ENCODE peak calls at places on chromosomes 16 and 17, in seven cellular contexts. R is foreskin fibroblast, C is stomach, F is GM12865, H is fibroblast of lung, S is AG10803, J is upper lobe of right lung. T is an unnamed sample.

GRCh38 chr17:17729620-17730249 is 48.5 kb downstream of the RAI1 start:
- DNase-seq in R (no peak), C (peak; percentile 53), F (peak; percentile 68), H (no peak), S (no peak), J (no peak), T (no peak)

GRCh38 chr16:48173877-48174276 is 18.1 kb upstream of the ABCC12 start:
- DNase-seq in R (no peak), C (no peak), F (no peak), H (no peak), S (no peak), J (no peak), T (no peak)

GRCh38 chr17:8118769-8119574 is 658 bp upstream of the ALOXE3 start:
- DNase-seq in R (peak; percentile 75), C (peak; percentile 93), F (peak; percentile 88), H (peak; percentile 68), S (peak; percentile 78), J (peak; percentile 94), T (peak; percentile 87)

GRCh38 chr16:12551946-12552345 is 251.7 kb downstream of the CPPED1 start:
- DNase-seq in R (no peak), C (no peak), F (no peak), H (peak; percentile 17), S (no peak), J (no peak), T (no peak)

GRCh38 chr17:204427-205175 is 23.2 kb upstream of the DOC2B start:
- DNase-seq in R (no peak), C (no peak), F (no peak), H (no peak), S (no peak), J (no peak), T (no peak)

GRCh38 chr16:55835578-55835977 is 2.7 kb upstream of the CES1 start:
- DNase-seq in R (peak; percentile 7), C (no peak), F (no peak), H (no peak), S (peak; percentile 8), J (no peak), T (peak; percentile 4)

GRCh38 chr17:64051153-64051552 is 30.7 kb upstream of the ICAM2 start:
- DNase-seq in R (no peak), C (no peak), F (no peak), H (no peak), S (no peak), J (no peak), T (no peak)

GRCh38 chr16:54846761-54847160 is 83.9 kb upstream of the IRX5 start:
- DNase-seq in R (no peak), C (no peak), F (no peak), H (peak; percentile 33), S (no peak), J (no peak), T (no peak)

GRCh38 chr17:45231481-45232116 is 9.9 kb downstream of the FMNL1 start:
- DNase-seq in R (no peak), C (peak; percentile 56), F (peak; percentile 46), H (no peak), S (no peak), J (no peak), T (no peak)

GRCh38 chr17:10843806-10844205 is 5.9 kb upstream of the PIRT start:
- DNase-seq in R (no peak), C (peak; percentile 86), F (no peak), H (peak; percentile 0), S (no peak), J (no peak), T (peak; percentile 23)

GRCh38 chr16:54722210-54722676 is 208.4 kb upstream of the IRX5 start:
- DNase-seq in R (no peak), C (no peak), F (no peak), H (no peak), S (no peak), J (no peak), T (no peak)

GRCh38 chr17:64056269-64057005 is 36.0 kb upstream of the ICAM2 start:
- DNase-seq in R (no peak), C (no peak), F (peak; percentile 69), H (no peak), S (no peak), J (no peak), T (no peak)

GRCh38 chr17:57408064-57408811 is 151.9 kb downstream of the MSI2 start:
- DNase-seq in R (no peak), C (no peak), F (no peak), H (peak; percentile 42), S (no peak), J (no peak), T (no peak)

GRCh38 chr16:9823510-9823909 is 358.7 kb downstream of the GRIN2A start:
- DNase-seq in R (no peak), C (no peak), F (no peak), H (peak; percentile 58), S (no peak), J (no peak), T (no peak)

GRCh38 chr17:47717261-47717697 is 15.8 kb upstream of the TBX21 start:
- DNase-seq in R (no peak), C (no peak), F (no peak), H (no peak), S (no peak), J (no peak), T (no peak)

GRCh38 chr17:76405967-76406647 is 21.7 kb downstream of the SPHK1 start:
- DNase-seq in R (no peak), C (peak; percentile 49), F (peak; percentile 47), H (no peak), S (no peak), J (no peak), T (no peak)

GRCh38 chr16:67857547-67858233 is 10.2 kb upstream of the CENPT start:
- DNase-seq in R (peak; percentile 92), C (peak; percentile 65), F (no peak), H (peak; percentile 92), S (peak; percentile 99), J (peak; percentile 84), T (peak; percentile 96)

GRCh38 chr16:66207139-66207863 is 159.2 kb upstream of the CDH5 start:
- DNase-seq in R (no peak), C (no peak), F (no peak), H (no peak), S (peak; percentile 52), J (no peak), T (peak; percentile 57)

GRCh38 chr16:85167589-85168537 is 55.6 kb upstream of the CIBAR2 start:
- DNase-seq in R (no peak), C (no peak), F (no peak), H (no peak), S (no peak), J (no peak), T (no peak)

GRCh38 chr16:85170066-85171003 is 58.1 kb upstream of the CIBAR2 start:
- DNase-seq in R (no peak), C (no peak), F (no peak), H (no peak), S (no peak), J (no peak), T (no peak)

GRCh38 chr16:85171004-85171808 is 58.9 kb upstream of the CIBAR2 start:
- DNase-seq in R (no peak), C (no peak), F (no peak), H (no peak), S (no peak), J (no peak), T (no peak)

GRCh38 chr16:85168732-85169256 is 56.5 kb upstream of the CIBAR2 start:
- DNase-seq in R (peak; percentile 66), C (no peak), F (no peak), H (peak; percentile 63), S (peak; percentile 61), J (no peak), T (peak; percentile 57)

GRCh38 chr16:85169333-85170065 is 57.2 kb upstream of the CIBAR2 start:
- DNase-seq in R (peak; percentile 47), C (no peak), F (no peak), H (peak; percentile 62), S (peak; percentile 46), J (no peak), T (peak; percentile 44)
- H3K4me3 ChIP-seq in R (peak overlapping the region; percentile 47), C (peak overlapping the region; percentile 58), F (no peak overlapping the region), H (peak overlapping the region; percentile 54), S (peak overlapping the region; percentile 87), J (peak overlapping the region; percentile 50), T (no peak overlapping the region)

DNA sequence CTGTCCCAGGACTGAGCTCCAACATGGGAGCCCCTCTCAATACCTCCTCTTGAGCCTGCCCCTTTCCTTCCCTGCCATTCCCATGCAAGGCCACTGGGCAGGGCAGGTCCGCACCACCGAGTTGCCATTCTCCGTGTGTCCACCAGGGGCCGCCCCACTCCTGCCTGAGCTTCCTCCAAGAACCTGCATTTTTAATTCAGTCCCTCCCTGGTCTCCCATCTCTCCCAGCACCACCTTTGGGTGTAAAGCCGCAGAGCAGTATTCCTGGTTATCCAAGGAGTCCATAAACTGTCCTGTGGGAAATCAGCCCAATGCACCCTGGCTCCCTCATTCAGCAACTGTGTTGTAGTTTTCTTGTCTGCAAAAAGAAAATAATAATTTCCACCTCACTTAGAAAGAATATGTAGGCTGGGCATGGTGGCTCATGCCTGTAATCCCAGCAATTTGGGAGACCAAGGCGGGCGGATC is 15.9 kb upstream of the ANKRD40CL start:
- DNase-seq in R (peak; percentile 72), C (peak; percentile 90), F (peak; percentile 89), H (peak; percentile 79), S (peak; percentile 81), J (peak; percentile 91), T (peak; percentile 91)
- TF ChIP-seq CTCF in R (peak; percentile 96), C (peak; percentile 99), F (peak; percentile 99), H (peak; percentile 98), S (peak; percentile 97), J (peak; percentile 95), T (peak; percentile 99)

DNA sequence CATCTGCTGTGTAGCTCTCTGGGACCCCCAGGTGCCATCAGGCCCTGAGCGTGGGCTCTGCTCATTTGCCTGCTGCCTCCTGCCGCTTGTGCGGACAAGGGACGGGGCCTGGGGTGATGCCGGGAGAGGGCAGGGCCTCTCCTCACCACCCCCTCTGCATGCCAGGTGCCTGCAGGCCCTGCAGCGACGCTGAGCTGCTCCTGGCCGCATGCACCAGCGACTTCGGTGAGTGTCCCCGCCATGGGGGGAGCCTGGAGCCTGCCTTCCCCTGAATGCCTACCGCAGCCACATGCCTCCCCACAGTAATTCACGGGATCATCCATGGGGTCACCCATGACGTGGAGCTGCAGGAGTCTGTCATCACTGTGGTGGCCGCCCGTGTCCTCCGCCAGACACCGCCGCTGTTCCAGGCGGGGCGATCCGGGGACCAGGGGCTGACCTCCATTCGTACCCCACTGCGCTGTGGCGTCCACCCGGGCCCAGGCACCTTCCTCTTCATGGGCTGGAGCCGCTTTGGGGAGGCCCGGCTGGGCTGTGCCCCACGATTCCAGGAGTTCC is 1.9 kb downstream of the METRN start:
- DNase-seq in R (no peak), C (no peak), F (no peak), H (no peak), S (no peak), J (no peak), T (no peak)
- H3K4me3 ChIP-seq in R (no peak overlapping the region), C (no peak overlapping the region), F (no peak overlapping the region), H (no peak overlapping the region), S (no peak overlapping the region), J (no peak overlapping the region), T (no peak overlapping the region)

GRCh38 chr16:13920510-13920818 is 510 bp downstream of the ERCC4 start:
- DNase-seq in R (no peak), C (no peak), F (no peak), H (no peak), S (no peak), J (no peak), T (no peak)

GRCh38 chr16:13921328-13921727 is 1.4 kb downstream of the ERCC4 start:
- DNase-seq in R (no peak), C (no peak), F (no peak), H (no peak), S (no peak), J (no peak), T (no peak)

GRCh38 chr16:13919683-13920509 is at the start of gene ERCC4:
- DNase-seq in R (peak; percentile 98), C (peak; percentile 100), F (peak; percentile 99), H (peak; percentile 97), S (peak; percentile 98), J (peak; percentile 99), T (peak; percentile 100)

GRCh38 chr16:13915033-13915635 is 4.8 kb upstream of the ERCC4 start:
- DNase-seq in R (no peak), C (no peak), F (no peak), H (no peak), S (no peak), J (no peak), T (no peak)

GRCh38 chr16:13919330-13919682 is 648 bp upstream of the ERCC4 start:
- DNase-seq in R (peak; percentile 46), C (no peak), F (peak; percentile 40), H (peak; percentile 41), S (peak; percentile 35), J (no peak), T (peak; percentile 69)
- TF ChIP-seq CTCF in R (no peak), C (no peak), F (peak; percentile 29), H (no peak), S (peak; percentile 57), J (no peak), T (peak; percentile 37)

T was measured in cardiac fibroblast.